ENCODE peak calls at places on chromosomes 5 and 9, in eight cellular contexts. C, S, N, J, W, L, Z and V are unnamed samples.

GRCh38 chr5:154862766-154863165 is 4.3 kb downstream of the CNOT8 start:
- DNase-seq in C (no peak), S (no peak), N (no peak), J (peak), W (no peak), L (no peak), Z (peak), V (no peak)

GRCh38 chr9:93895535-93895934 is 59.6 kb downstream of the BARX1 start:
- DNase-seq in C (no peak), S (no peak), N (no peak), J (no peak), W (no peak), L (no peak), Z (no peak), V (no peak)

GRCh38 chr5:2175041-2175440 is 292.3 kb upstream of the IRX4 start:
- DNase-seq in C (no peak), S (peak), N (no peak), J (no peak), W (no peak), L (no peak), Z (no peak), V (no peak)

GRCh38 chr5:9015250-9015936 is 530.5 kb downstream of the SEMA5A start:
- DNase-seq in C (peak), S (no peak), N (no peak), J (no peak), W (no peak), L (no peak), Z (peak), V (no peak)

GRCh38 chr5:54861212-54861894 is 124.0 kb downstream of the ESM1 start:
- DNase-seq in C (peak), S (no peak), N (no peak), J (peak), W (no peak), L (no peak), Z (peak), V (no peak)

GRCh38 chr5:16597946-16598694 is 18.7 kb downstream of the RETREG1 start:
- DNase-seq in C (no peak), S (no peak), N (no peak), J (no peak), W (no peak), L (no peak), Z (no peak), V (no peak)

GRCh38 chr5:126777974-126778674 is 1.2 kb downstream of the LMNB1 start:
- DNase-seq in C (peak), S (peak), N (peak), J (peak), W (peak), L (peak), Z (peak), V (peak)

GRCh38 chr5:54257366-54258118 is 52.8 kb downstream of the ARL15 start:
- DNase-seq in C (no peak), S (no peak), N (no peak), J (peak), W (peak), L (no peak), Z (no peak), V (no peak)

GRCh38 chr9:84317563-84317962 is 23.0 kb downstream of the SLC28A3 start:
- DNase-seq in C (no peak), S (no peak), N (no peak), J (no peak), W (no peak), L (no peak), Z (no peak), V (no peak)

GRCh38 chr9:6965566-6965965 is 207.8 kb downstream of the KDM4C start:
- DNase-seq in C (no peak), S (no peak), N (no peak), J (no peak), W (no peak), L (no peak), Z (no peak), V (no peak)

GRCh38 chr9:94603259-94603776 is 9.7 kb upstream of the FBP2 start:
- DNase-seq in C (peak), S (peak), N (peak), J (peak), W (peak), L (peak), Z (peak), V (peak)

GRCh38 chr5:175250426-175250825 is 193.6 kb downstream of the DRD1 start:
- DNase-seq in C (no peak), S (no peak), N (no peak), J (no peak), W (no peak), L (no peak), Z (no peak), V (no peak)

GRCh38 chr9:129483467-129484324 is 137.2 kb downstream of the C9orf50 start:
- DNase-seq in C (peak), S (no peak), N (no peak), J (peak), W (peak), L (no peak), Z (peak), V (peak)

GRCh38 chr5:10464173-10464572 is 22.5 kb downstream of the ROPN1L start:
- DNase-seq in C (no peak), S (no peak), N (no peak), J (no peak), W (no peak), L (no peak), Z (no peak), V (no peak)

GRCh38 chr9:87708989-87709706 is 16.8 kb upstream of the CTSL start:
- DNase-seq in C (no peak), S (no peak), N (no peak), J (no peak), W (no peak), L (no peak), Z (no peak), V (no peak)

GRCh38 chr5:131538177-131538593 is 96.8 kb downstream of the RAPGEF6 start:
- DNase-seq in C (peak), S (no peak), N (no peak), J (peak), W (peak), L (no peak), Z (peak), V (no peak)

GRCh38 chr9:131624636-131625241 is 79.4 kb downstream of the PRRT1B start:
- DNase-seq in C (no peak), S (no peak), N (no peak), J (peak), W (no peak), L (no peak), Z (peak), V (peak)

GRCh38 chr9:82082563-82082962 is 94.0 kb downstream of the SPATA31D1 start:
- DNase-seq in C (no peak), S (no peak), N (no peak), J (no peak), W (no peak), L (no peak), Z (no peak), V (no peak)

GRCh38 chr9:116795859-116796258 is 108.8 kb downstream of the TRIM32 start:
- DNase-seq in C (no peak), S (no peak), N (no peak), J (no peak), W (no peak), L (no peak), Z (no peak), V (no peak)

GRCh38 chr5:34929150-34929719 is at the start of gene DNAJC21:
- DNase-seq in C (peak), S (peak), N (peak), J (peak), W (peak), L (peak), Z (peak), V (peak)

GRCh38 chr9:111896942-111897830 is 572 bp downstream of the UGCG start:
- DNase-seq in C (peak), S (peak), N (no peak), J (peak), W (peak), L (no peak), Z (peak), V (peak)

GRCh38 chr5:27316283-27316675 is 277.9 kb upstream of the CDH9 start:
- DNase-seq in C (peak), S (no peak), N (no peak), J (peak), W (peak), L (no peak), Z (no peak), V (no peak)

GRCh38 chr9:72978724-72979123 is 25.9 kb upstream of the ALDH1A1 start:
- DNase-seq in C (peak), S (no peak), N (no peak), J (peak), W (peak), L (no peak), Z (peak), V (no peak)

GRCh38 chr5:87885727-87886126 is 382.9 kb downstream of the TMEM161B start:
- DNase-seq in C (no peak), S (no peak), N (no peak), J (no peak), W (no peak), L (no peak), Z (peak), V (no peak)

GRCh38 chr5:154485092-154485491 is 7.1 kb upstream of the HAND1 start:
- DNase-seq in C (no peak), S (no peak), N (no peak), J (no peak), W (no peak), L (no peak), Z (no peak), V (no peak)

GRCh38 chr9:89730715-89731114 is 125.9 kb downstream of the GADD45G start:
- DNase-seq in C (no peak), S (no peak), N (no peak), J (no peak), W (no peak), L (no peak), Z (no peak), V (no peak)

GRCh38 chr5:157479166-157479565 is 19.2 kb downstream of the NIPAL4 start:
- DNase-seq in C (no peak), S (no peak), N (no peak), J (peak), W (peak), L (no peak), Z (no peak), V (no peak)

GRCh38 chr5:95644351-95645042 is 2.1 kb upstream of the RFESD start:
- DNase-seq in C (peak), S (peak), N (peak), J (peak), W (peak), L (no peak), Z (peak), V (peak)

GRCh38 chr9:714675-715074 is 126.8 kb upstream of the DMRT1 start:
- DNase-seq in C (no peak), S (no peak), N (no peak), J (no peak), W (no peak), L (no peak), Z (no peak), V (no peak)

DNA sequence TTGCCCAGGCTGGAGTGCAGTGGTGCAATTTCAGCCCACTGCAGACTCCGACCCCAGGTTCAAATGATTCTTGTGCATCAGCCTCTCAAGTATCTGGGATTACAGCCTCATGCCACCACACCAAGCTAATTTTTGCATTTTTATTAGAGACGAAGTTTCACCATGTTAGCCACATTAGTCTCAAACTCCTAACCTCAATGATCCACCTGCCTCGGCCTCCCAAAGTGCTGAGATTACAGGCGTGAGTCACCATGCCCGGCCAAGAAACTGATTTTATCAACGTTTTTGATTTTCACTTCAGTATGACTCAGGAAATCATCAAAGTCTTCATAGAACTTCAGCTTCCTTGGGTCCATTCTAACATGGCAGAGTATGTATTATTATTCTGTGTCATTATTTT is 125.4 kb downstream of the GABRG2 start:
- DNase-seq in C (no peak), S (no peak), N (no peak), J (no peak), W (no peak), L (no peak), Z (no peak), V (no peak)
- TF ChIP-seq CTCF in C (no peak), S (no peak), N (no peak), J (no peak), W (no peak), L (no peak), Z (no peak), V (no peak)

GRCh38 chr5:14871573-14872069 is at the start of gene ANKH:
- DNase-seq in C (peak), S (peak), N (peak), J (peak), W (peak), L (no peak), Z (peak), V (peak)
- TF ChIP-seq CTCF in C (no peak), S (no peak), N (no peak), J (peak), W (no peak), L (no peak), Z (peak), V (no peak)

DNA sequence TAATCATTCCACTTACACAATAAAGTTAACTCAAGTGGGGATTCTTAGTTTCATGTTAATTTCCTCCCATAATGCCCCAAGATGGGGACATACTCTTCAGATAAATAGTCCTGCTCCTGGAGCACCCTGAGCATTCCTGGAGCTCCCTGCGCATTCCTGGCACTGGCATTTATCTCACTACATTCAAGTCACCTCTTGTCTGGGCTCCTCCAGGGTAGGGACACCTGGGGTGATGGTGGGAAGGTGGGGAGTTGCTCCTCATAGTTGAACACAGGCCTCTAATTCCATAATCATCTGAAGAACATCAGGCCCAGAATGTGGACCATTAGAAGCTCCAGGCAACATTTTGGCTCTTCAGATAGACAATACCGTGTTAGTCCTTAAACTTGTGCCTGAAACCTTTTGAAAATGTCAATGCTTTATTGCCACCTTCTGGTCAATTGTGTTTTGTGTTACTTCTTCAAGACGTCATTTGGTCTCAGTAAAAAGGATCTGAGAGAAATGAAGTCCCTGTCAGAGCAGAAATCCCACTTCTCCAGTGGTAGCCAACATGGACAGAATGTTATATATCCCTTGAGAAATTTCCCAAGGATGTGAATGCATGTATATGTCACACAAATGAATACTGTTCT is 14.2 kb upstream of the AGGF1 start:
- DNase-seq in C (peak), S (no peak), N (no peak), J (peak), W (peak), L (peak), Z (peak), V (no peak)
- TF ChIP-seq CTCF in C (peak), S (no peak), N (no peak), J (peak), W (peak), L (peak), Z (peak), V (peak)

DNA sequence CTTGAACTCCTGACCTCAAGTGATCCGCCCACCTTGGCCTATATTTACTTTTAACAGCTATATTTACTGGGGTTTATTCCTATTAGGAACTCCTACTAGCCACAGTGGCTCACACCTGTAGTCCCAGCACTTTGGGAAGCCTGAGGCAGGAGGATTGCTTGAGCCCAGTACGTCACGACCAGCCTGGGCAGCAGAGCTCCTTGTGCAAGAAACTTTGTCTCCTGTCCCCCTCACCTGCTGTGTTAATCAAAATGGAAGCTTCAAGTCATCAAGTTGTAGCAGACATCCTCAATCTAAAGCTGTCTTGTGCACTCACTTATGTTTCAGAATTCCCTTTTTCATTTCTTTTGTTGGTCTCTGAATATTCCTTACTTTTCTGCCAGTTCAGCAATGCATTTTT is 15.0 kb upstream of the SPRY4 start:
- DNase-seq in C (no peak), S (no peak), N (no peak), J (no peak), W (no peak), L (no peak), Z (no peak), V (no peak)
- TF ChIP-seq CTCF in C (no peak), S (no peak), N (no peak), J (no peak), W (no peak), L (no peak), Z (no peak), V (no peak)

GRCh38 chr5:84265739-84266464 is 118.8 kb downstream of the EDIL3 start:
- DNase-seq in C (no peak), S (no peak), N (no peak), J (no peak), W (no peak), L (no peak), Z (no peak), V (no peak)
- TF ChIP-seq CTCF in C (no peak), S (no peak), N (no peak), J (no peak), W (no peak), L (no peak), Z (no peak), V (no peak)

GRCh38 chr9:137278913-137279711 is 1.6 kb downstream of the TOR4A start:
- DNase-seq in C (no peak), S (no peak), N (no peak), J (no peak), W (no peak), L (no peak), Z (no peak), V (peak)

GRCh38 chr9:137276757-137277328 is 683 bp upstream of the TOR4A start:
- DNase-seq in C (peak), S (no peak), N (no peak), J (peak), W (no peak), L (no peak), Z (peak), V (peak)

GRCh38 chr9:137278061-137278912 is 761 bp downstream of the TOR4A start:
- DNase-seq in C (no peak), S (no peak), N (no peak), J (no peak), W (peak), L (no peak), Z (no peak), V (peak)

GRCh38 chr9:137275937-137276756 is 1.4 kb upstream of the TOR4A start:
- DNase-seq in C (no peak), S (no peak), N (no peak), J (no peak), W (no peak), L (no peak), Z (no peak), V (no peak)

DNA sequence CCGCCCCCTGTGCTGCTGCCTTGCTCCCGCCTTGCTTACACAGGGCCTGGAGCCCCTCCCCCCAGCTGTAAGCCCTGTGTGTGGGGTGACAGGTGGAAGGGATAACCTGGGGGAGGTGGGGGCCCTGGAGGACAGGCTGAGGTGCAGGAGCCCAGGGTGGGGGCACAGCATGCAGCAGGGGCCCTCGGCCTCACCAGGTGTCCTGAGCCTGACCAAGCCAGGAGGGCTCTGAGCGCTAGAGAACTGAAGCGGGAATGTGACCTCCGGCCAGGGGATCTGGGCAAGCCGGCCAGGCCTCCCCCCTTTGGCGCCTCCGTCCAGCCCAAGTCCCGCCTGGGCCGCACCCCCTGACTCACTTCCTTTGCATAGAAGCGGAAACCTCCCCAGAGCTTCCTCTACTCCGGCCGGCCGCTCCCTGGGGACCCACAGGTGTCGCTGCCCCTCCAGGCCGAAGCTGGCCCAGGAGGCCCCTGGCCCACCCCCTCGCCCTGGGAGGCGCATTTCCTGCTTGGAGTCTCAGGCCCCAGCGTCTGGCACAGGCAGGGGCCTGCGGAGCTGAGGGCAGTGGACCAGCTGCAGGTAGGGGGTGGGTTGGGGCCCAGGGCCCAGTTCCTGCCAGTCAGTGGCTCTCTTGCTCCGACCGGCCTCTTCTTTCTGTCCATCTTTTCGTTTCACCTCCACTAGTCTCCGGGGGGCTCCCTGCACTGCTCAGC is at the start of gene TOR4A:
- DNase-seq in C (peak), S (peak), N (no peak), J (peak), W (peak), L (no peak), Z (peak), V (peak)
- TF ChIP-seq CTCF in C (peak), S (no peak), N (no peak), J (peak), W (no peak), L (no peak), Z (peak), V (peak)

DNA sequence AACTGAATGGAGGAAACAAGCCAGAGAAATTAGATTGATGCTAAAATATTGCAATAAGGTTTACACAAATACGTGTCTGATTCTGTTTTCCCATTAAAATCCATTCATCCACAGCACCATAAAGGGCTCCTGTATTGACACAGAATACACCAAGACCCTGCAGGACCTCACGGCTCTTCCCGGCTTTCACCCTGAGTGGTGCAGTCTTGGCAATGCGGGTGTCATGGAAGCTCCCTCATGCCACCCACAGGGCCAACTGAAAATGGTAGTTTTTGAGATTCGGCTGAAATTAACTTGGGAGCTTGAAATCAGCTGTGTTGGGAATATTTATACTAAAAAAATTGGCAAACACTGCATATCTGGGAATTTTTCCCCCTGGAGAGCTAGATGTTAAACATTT is 17.3 kb upstream of the EXOC3 start:
- DNase-seq in C (no peak), S (no peak), N (no peak), J (peak), W (no peak), L (no peak), Z (no peak), V (peak)
- TF ChIP-seq CTCF in C (peak), S (no peak), N (peak), J (peak), W (peak), L (no peak), Z (no peak), V (no peak)

GRCh38 chr5:141175933-141176332 is 1.7 kb upstream of the PCDHB8 start:
- DNase-seq in C (no peak), S (no peak), N (no peak), J (no peak), W (no peak), L (no peak), Z (no peak), V (no peak)

GRCh38 chr5:141172381-141173204 is at the start of gene PCDHB7:
- DNase-seq in C (peak), S (no peak), N (no peak), J (peak), W (peak), L (no peak), Z (peak), V (no peak)
- TF ChIP-seq CTCF in C (peak), S (peak), N (peak), J (peak), W (peak), L (peak), Z (peak), V (peak)